ENCODE peak calls at places on chromosomes 12 and 14, in four cellular contexts. B is activated T-cell treated with anti-CD3 and anti-CD28 coated beads for 1 hour; H is CD8-positive, alpha-beta T cell; A is activated naive CD4-positive, alpha-beta T cell treated with anti-CD3 and anti-CD28 coated beads for 36 hours. K is an unnamed sample.

GRCh38 chr12:109027767-109028166 is 6.9 kb upstream of the SVOP start:
- DNase-seq in B (no peak), H (no peak), A (no peak), K (no peak)

GRCh38 chr14:68676511-68676943 is 116.3 kb downstream of the ZFP36L1 start:
- DNase-seq in B (no peak), H (no peak), A (no peak), K (no peak)

GRCh38 chr12:90543393-90543792 is 411.6 kb downstream of the CCER1 start:
- DNase-seq in B (no peak), H (no peak), A (no peak), K (no peak)

GRCh38 chr12:52534482-52534881 is 14.3 kb upstream of the KRT5 start:
- DNase-seq in B (no peak), H (no peak), A (peak), K (no peak)

GRCh38 chr12:56150563-56150962 is 1.8 kb upstream of the MYL6B start:
- DNase-seq in B (no peak), H (no peak), A (no peak), K (no peak)

GRCh38 chr12:98821849-98822248 is 176.8 kb downstream of the APAF1 start:
- DNase-seq in B (no peak), H (no peak), A (no peak), K (no peak)

GRCh38 chr12:121749267-121749666 is 36.7 kb downstream of the TMEM120B start:
- DNase-seq in B (no peak), H (no peak), A (no peak), K (no peak)

GRCh38 chr12:69196302-69197288 is 42.8 kb upstream of the CPSF6 start:
- DNase-seq in B (no peak), H (no peak), A (no peak), K (no peak)

GRCh38 chr14:50892255-50892654 is 20.4 kb downstream of the ABHD12B start:
- DNase-seq in B (no peak), H (no peak), A (no peak), K (no peak)

GRCh38 chr12:111398530-111398929 is 7.2 kb upstream of the SH2B3 start:
- DNase-seq in B (no peak), H (no peak), A (no peak), K (no peak)

GRCh38 chr12:40688085-40688725 is 4.0 kb upstream of the CNTN1 start:
- DNase-seq in B (no peak), H (no peak), A (no peak), K (no peak)

GRCh38 chr12:120439646-120440247 is 1.8 kb downstream of the COX6A1 start:
- DNase-seq in B (peak), H (peak), A (peak), K (peak)

GRCh38 chr14:63717704-63718103 is 10.2 kb downstream of the SGPP1 start:
- DNase-seq in B (no peak), H (no peak), A (no peak), K (no peak)

GRCh38 chr14:38808734-38809455 is 294.1 kb downstream of the SEC23A start:
- DNase-seq in B (no peak), H (no peak), A (peak), K (no peak)

GRCh38 chr14:24670594-24670993 is 36.6 kb upstream of the GZMB start:
- DNase-seq in B (no peak), H (no peak), A (peak), K (no peak)

GRCh38 chr12:52949413-52950331 is 754 bp downstream of the KRT18 start:
- DNase-seq in B (no peak), H (no peak), A (no peak), K (peak)

GRCh38 chr12:114888458-114888857 is 204.5 kb upstream of the TBX3 start:
- DNase-seq in B (no peak), H (no peak), A (no peak), K (no peak)

GRCh38 chr14:54446201-54446693 is 5.1 kb upstream of the CNIH1 start:
- DNase-seq in B (no peak), H (no peak), A (no peak), K (no peak)

GRCh38 chr14:74478996-74479635 is 14.0 kb downstream of the NPC2 start:
- DNase-seq in B (no peak), H (no peak), A (no peak), K (no peak)